ENCODE peak calls at places on chromosome 20, in five cellular contexts. G is lower leg skin, M is stomach, H is suprapubic skin, L is adrenal gland. V is an unnamed sample.

GRCh38 chr20:52915564-52915963 is 56.6 kb upstream of the TSHZ2 start:
- DNase-seq in G (no peak), M (no peak), H (no peak), L (no peak), V (no peak)

GRCh38 chr20:41371361-41371760 is 4.7 kb upstream of the EMILIN3 start:
- DNase-seq in G (no peak), M (no peak), H (no peak), L (no peak), V (peak; percentile 5)

GRCh38 chr20:18712877-18713276 is 100.7 kb upstream of the SCP2D1 start:
- DNase-seq in G (no peak), M (no peak), H (no peak), L (no peak), V (no peak)

GRCh38 chr20:34948030-34948429 is 7.6 kb downstream of the GSS start:
- DNase-seq in G (no peak), M (no peak), H (no peak), L (no peak), V (no peak)

GRCh38 chr20:8007490-8007889 is 12.1 kb downstream of the TMX4 start:
- DNase-seq in G (no peak), M (no peak), H (no peak), L (no peak), V (no peak)

GRCh38 chr20:50491168-50491567 is 19.0 kb upstream of the PTPN1 start:
- DNase-seq in G (no peak), M (no peak), H (no peak), L (no peak), V (no peak)

GRCh38 chr20:7375905-7376304 is 564.4 kb downstream of the HAO1 start:
- DNase-seq in G (no peak), M (no peak), H (no peak), L (no peak), V (no peak)

GRCh38 chr20:50323209-50323608 is 132.6 kb downstream of the CEBPB start:
- DNase-seq in G (no peak), M (no peak), H (peak; percentile 53), L (no peak), V (no peak)

GRCh38 chr20:3865152-3865886 is 18.7 kb downstream of the MAVS start:
- DNase-seq in G (no peak), M (no peak), H (no peak), L (no peak), V (no peak)

GRCh38 chr20:32282461-32282860 is 5.0 kb downstream of the KIF3B start:
- DNase-seq in G (no peak), M (peak; percentile 54), H (no peak), L (peak; percentile 76), V (no peak)

GRCh38 chr20:14780508-14780907 is 443.1 kb upstream of the FLRT3 start:
- DNase-seq in G (no peak), M (no peak), H (no peak), L (no peak), V (no peak)

GRCh38 chr20:35273449-35274171 is 4.3 kb downstream of the MMP24OS start:
- DNase-seq in G (no peak), M (peak; percentile 36), H (no peak), L (peak; percentile 97), V (no peak)

GRCh38 chr20:56273491-56273890 is 25.0 kb downstream of the MC3R start:
- DNase-seq in G (no peak), M (no peak), H (no peak), L (no peak), V (no peak)

GRCh38 chr20:49862607-49863200 is 50.1 kb downstream of the SLC9A8 start:
- DNase-seq in G (no peak), M (no peak), H (no peak), L (no peak), V (no peak)

GRCh38 chr20:61922411-61922810 is 143.3 kb downstream of the TAF4 start:
- DNase-seq in G (no peak), M (no peak), H (peak; percentile 53), L (no peak), V (no peak)

GRCh38 chr20:59428441-59429205 is 128.2 kb downstream of the EDN3 start:
- DNase-seq in G (no peak), M (no peak), H (no peak), L (no peak), V (no peak)

DNA sequence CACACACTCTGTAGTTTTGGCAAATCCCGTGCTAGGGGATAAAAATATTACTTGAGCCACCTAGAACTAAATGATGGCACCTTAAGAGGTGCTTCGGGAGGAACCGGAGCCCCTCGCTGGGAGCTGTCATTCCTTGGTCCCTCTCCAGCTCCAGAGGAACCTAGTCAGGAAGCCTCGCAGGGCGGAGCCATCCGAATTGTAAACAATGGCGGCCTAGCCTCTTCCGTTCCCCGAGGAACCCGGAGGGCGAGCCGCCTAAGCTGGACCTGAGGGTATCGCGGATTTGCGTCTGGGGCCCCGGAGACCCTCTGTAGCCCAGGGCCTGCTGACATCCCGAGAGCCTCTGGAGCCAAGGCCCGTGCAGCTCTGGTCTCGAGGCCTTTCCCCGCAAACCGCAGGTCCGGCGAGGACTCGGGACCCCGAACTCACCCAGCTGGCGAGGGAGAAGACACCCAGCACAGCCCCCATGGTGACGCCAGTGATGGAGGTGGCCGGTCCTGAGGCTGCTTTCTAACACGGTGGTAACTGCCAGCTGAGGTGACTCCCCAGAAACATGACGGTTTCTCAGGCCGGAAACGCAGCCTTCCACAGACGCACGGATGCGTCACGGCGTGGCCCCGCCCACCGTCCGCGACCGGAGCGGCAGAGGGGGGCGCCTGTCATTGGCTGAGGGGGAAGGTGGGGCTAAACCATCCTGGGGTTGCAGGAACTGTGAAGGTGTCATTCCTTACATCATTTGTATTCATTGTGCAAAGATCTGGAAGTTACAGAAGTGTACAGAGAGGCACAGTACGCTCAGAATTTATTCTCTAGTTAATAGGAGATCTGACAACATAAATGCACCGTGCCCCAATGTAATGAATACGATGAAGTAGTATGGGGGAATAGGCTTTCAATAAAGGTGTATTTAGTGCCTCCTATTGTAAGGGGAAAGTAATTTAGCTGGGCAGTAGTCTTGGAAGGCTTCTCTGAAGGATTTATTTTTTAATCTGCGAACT is at the start of gene SERINC3:
- DNase-seq in G (peak; percentile 95), M (peak; percentile 98), H (peak; percentile 99), L (peak; percentile 98), V (peak; percentile 96)
- TF ChIP-seq POLR2A in G (no peak), M (no peak), H (peak; percentile 94), L (peak; percentile 96), V (peak; percentile 94)

GRCh38 chr20:21237956-21238355 is 65.2 kb upstream of the XRN2 start:
- DNase-seq in G (no peak), M (no peak), H (no peak), L (no peak), V (no peak)

GRCh38 chr20:21241400-21241799 is 61.7 kb upstream of the XRN2 start:
- DNase-seq in G (no peak), M (no peak), H (no peak), L (no peak), V (no peak)

GRCh38 chr20:21238400-21238799 is 64.7 kb upstream of the XRN2 start:
- DNase-seq in G (no peak), M (no peak), H (no peak), L (peak; percentile 60), V (no peak)

GRCh38 chr20:21238818-21239530 is 64.2 kb upstream of the XRN2 start:
- DNase-seq in G (no peak), M (no peak), H (no peak), L (no peak), V (no peak)

GRCh38 chr20:21240394-21240793 is 62.7 kb upstream of the XRN2 start:
- DNase-seq in G (no peak), M (no peak), H (no peak), L (no peak), V (no peak)
- TF ChIP-seq POLR2A in G (no peak), M (no peak), H (no peak), L (no peak), V (no peak)

GRCh38 chr20:10433623-10434466 is at the start of gene MKKS:
- DNase-seq in G (peak; percentile 83), M (peak; percentile 89), H (peak; percentile 94), L (peak; percentile 94), V (peak; percentile 92)

GRCh38 chr20:10433014-10433622 is 904 bp downstream of the MKKS start:
- DNase-seq in G (no peak), M (no peak), H (no peak), L (no peak), V (no peak)

GRCh38 chr20:10436053-10436699 is 1.1 kb downstream of the SLX4IP start:
- DNase-seq in G (no peak), M (no peak), H (no peak), L (no peak), V (peak; percentile 52)

GRCh38 chr20:10434467-10434831 is 427 bp upstream of the MKKS start:
- DNase-seq in G (peak; percentile 97), M (peak; percentile 94), H (peak; percentile 94), L (peak; percentile 99), V (peak; percentile 92)

DNA sequence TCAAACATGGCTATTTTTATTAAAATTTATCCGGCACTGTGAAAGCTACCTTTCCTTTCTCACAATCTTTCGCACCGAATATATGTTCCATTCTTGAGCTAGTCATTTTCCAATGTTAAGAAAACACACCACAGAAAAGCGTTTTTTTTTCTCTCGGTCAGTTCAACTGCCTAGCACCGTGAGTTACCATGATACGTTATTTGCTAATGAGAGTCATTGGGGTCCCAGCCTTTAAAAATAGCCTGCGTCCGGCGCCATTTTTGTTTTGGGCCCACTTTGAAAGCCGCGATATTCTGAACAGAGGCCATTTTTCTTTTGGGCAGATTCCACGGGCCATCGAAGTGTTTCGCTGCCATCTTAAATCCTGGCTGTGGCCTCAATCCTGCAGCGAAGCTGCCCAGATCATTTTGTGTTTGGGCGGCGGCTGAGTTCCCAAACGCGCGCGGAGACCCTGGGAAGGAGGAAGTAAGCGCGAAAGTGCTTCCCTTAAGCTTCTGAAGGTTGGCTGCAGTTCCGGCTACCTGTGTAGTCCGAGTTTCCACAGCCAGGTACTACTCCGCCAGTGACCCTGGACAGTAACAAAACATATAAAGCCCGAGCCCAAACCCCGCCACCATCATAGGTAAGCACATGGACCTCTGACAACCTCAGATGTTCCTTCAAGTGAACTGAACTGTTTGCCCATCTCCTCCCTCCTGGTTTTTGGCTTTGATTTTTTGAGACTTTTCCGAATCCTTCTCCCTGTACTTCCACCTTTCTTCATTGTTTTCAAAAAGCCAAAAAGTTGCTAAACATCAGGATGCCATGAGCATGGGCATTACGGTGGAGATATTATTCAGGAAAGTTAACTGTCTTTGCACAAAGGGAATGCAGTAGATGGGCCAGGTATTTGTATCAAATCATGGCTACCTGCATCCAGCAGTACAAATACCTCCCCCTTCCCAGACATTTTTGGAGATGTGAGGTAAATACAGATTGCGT is at the start of gene SLX4IP:
- DNase-seq in G (peak; percentile 96), M (peak; percentile 94), H (peak; percentile 93), L (peak; percentile 97), V (peak; percentile 94)
- TF ChIP-seq POLR2A in G (no peak), M (no peak), H (no peak), L (no peak), V (no peak)

DNA sequence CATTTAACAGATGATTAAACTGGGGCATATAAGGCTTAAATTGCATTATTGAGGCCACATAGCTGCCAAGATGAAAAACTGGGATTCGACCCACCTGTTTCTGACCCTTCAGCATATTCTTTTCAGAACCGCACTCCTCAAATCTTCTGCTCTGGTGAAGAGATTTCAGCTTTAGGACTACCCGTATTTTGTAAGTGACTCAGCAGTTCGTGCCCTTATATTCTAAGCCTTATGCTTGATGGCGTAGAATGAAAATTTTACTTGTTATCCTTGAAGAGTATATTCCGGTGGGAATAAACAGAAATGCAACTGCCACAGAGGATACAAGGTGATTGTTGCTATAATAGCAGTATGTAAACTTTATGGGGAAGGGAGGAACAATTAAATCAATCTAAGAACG is 657.1 kb downstream of the DOK5 start:
- DNase-seq in G (no peak), M (no peak), H (no peak), L (no peak), V (no peak)
- TF ChIP-seq POLR2A in G (no peak), M (no peak), H (no peak), L (no peak), V (no peak)

V was measured in ovary.